ENCODE peak calls at places on chromosomes 12 and 14, in five cellular contexts. One of them, this sample, is unnamed.

GRCh38 chr14:90398315-90398811 is 1.5 kb downstream of the CALM1 start:
- DNase-seq in Panc1: no peak
- DNase-seq in brain microvascular endothelial cell: peak
- DNase-seq in WERI-Rb-1: peak
- DNase-seq in stomach: peak
- DNase-seq in this sample: no peak

GRCh38 chr12:116456683-116457082 is 102.5 kb upstream of the MAP1LC3B2 start:
- DNase-seq in Panc1: no peak
- DNase-seq in brain microvascular endothelial cell: no peak
- DNase-seq in WERI-Rb-1: no peak
- DNase-seq in stomach: no peak
- DNase-seq in this sample: no peak

GRCh38 chr12:70185301-70185700 is 57.9 kb upstream of the CNOT2 start:
- DNase-seq in Panc1: no peak
- DNase-seq in brain microvascular endothelial cell: no peak
- DNase-seq in WERI-Rb-1: no peak
- DNase-seq in stomach: no peak
- DNase-seq in this sample: no peak

GRCh38 chr12:52873832-52874572 is 25.2 kb upstream of the KRT78 start:
- DNase-seq in Panc1: no peak
- DNase-seq in brain microvascular endothelial cell: peak
- DNase-seq in WERI-Rb-1: peak
- DNase-seq in stomach: peak
- DNase-seq in this sample: no peak

GRCh38 chr12:30877110-30877875 is 49.3 kb upstream of the TSPAN11 start:
- DNase-seq in Panc1: no peak
- DNase-seq in brain microvascular endothelial cell: no peak
- DNase-seq in WERI-Rb-1: no peak
- DNase-seq in stomach: no peak
- DNase-seq in this sample: no peak

GRCh38 chr12:28340261-28340660 is 150.0 kb downstream of the CCDC91 start:
- DNase-seq in Panc1: no peak
- DNase-seq in brain microvascular endothelial cell: peak
- DNase-seq in WERI-Rb-1: no peak
- DNase-seq in stomach: no peak
- DNase-seq in this sample: no peak

GRCh38 chr14:94753067-94753466 is 16.8 kb downstream of the GSC start:
- DNase-seq in Panc1: no peak
- DNase-seq in brain microvascular endothelial cell: no peak
- DNase-seq in WERI-Rb-1: no peak
- DNase-seq in stomach: no peak
- DNase-seq in this sample: no peak

GRCh38 chr12:98895086-98895651 is 250.1 kb downstream of the APAF1 start:
- DNase-seq in Panc1: no peak
- DNase-seq in brain microvascular endothelial cell: no peak
- DNase-seq in WERI-Rb-1: peak
- DNase-seq in stomach: no peak
- DNase-seq in this sample: no peak

GRCh38 chr14:34713681-34714319 is 593 bp downstream of the CFL2 start:
- DNase-seq in Panc1: no peak
- DNase-seq in brain microvascular endothelial cell: peak
- DNase-seq in WERI-Rb-1: no peak
- DNase-seq in stomach: peak
- DNase-seq in this sample: no peak

GRCh38 chr12:45914090-45914489 is 76.3 kb downstream of the SCAF11 start:
- DNase-seq in Panc1: peak
- DNase-seq in brain microvascular endothelial cell: peak
- DNase-seq in WERI-Rb-1: no peak
- DNase-seq in stomach: no peak
- DNase-seq in this sample: no peak

GRCh38 chr12:47343684-47344567 is 264.2 kb upstream of the AMIGO2 start:
- DNase-seq in Panc1: no peak
- DNase-seq in brain microvascular endothelial cell: peak
- DNase-seq in WERI-Rb-1: no peak
- DNase-seq in stomach: no peak
- DNase-seq in this sample: peak

GRCh38 chr12:53221203-53222076 is 10.6 kb downstream of the RARG start:
- DNase-seq in Panc1: no peak
- DNase-seq in brain microvascular endothelial cell: peak
- DNase-seq in WERI-Rb-1: peak
- DNase-seq in stomach: peak
- DNase-seq in this sample: no peak

GRCh38 chr14:41558527-41558926 is 48.1 kb upstream of the LRFN5 start:
- DNase-seq in Panc1: no peak
- DNase-seq in brain microvascular endothelial cell: no peak
- DNase-seq in WERI-Rb-1: no peak
- DNase-seq in stomach: no peak
- DNase-seq in this sample: no peak

GRCh38 chr12:124007810-124008570 is 35.0 kb downstream of the ZNF664 start:
- DNase-seq in Panc1: no peak
- DNase-seq in brain microvascular endothelial cell: no peak
- DNase-seq in WERI-Rb-1: no peak
- DNase-seq in stomach: no peak
- DNase-seq in this sample: peak

GRCh38 chr14:92513966-92514843 is 624 bp downstream of the RIN3 start:
- DNase-seq in Panc1: no peak
- DNase-seq in brain microvascular endothelial cell: no peak
- DNase-seq in WERI-Rb-1: no peak
- DNase-seq in stomach: no peak
- DNase-seq in this sample: no peak

GRCh38 chr12:5746496-5746895 is 198.6 kb downstream of the ANO2 start:
- DNase-seq in Panc1: no peak
- DNase-seq in brain microvascular endothelial cell: no peak
- DNase-seq in WERI-Rb-1: no peak
- DNase-seq in stomach: no peak
- DNase-seq in this sample: no peak

GRCh38 chr14:49173765-49174373 is 412.3 kb downstream of the RPS29 start:
- DNase-seq in Panc1: peak
- DNase-seq in brain microvascular endothelial cell: peak
- DNase-seq in WERI-Rb-1: peak
- DNase-seq in stomach: peak
- DNase-seq in this sample: peak

GRCh38 chr12:122865268-122866231 is 30.3 kb downstream of the HIP1R start:
- DNase-seq in Panc1: no peak
- DNase-seq in brain microvascular endothelial cell: no peak
- DNase-seq in WERI-Rb-1: peak
- DNase-seq in stomach: peak
- DNase-seq in this sample: no peak

GRCh38 chr12:54259194-54260011 is 20.5 kb downstream of the CBX5 start:
- DNase-seq in Panc1: no peak
- DNase-seq in brain microvascular endothelial cell: peak
- DNase-seq in WERI-Rb-1: peak
- DNase-seq in stomach: peak
- DNase-seq in this sample: no peak

GRCh38 chr14:72830786-72831583 is 62.9 kb downstream of the DPF3 start:
- DNase-seq in Panc1: no peak
- DNase-seq in brain microvascular endothelial cell: no peak
- DNase-seq in WERI-Rb-1: no peak
- DNase-seq in stomach: no peak
- DNase-seq in this sample: no peak

GRCh38 chr12:62767946-62768345 is 167.0 kb downstream of the PPM1H start:
- DNase-seq in Panc1: no peak
- DNase-seq in brain microvascular endothelial cell: no peak
- DNase-seq in WERI-Rb-1: no peak
- DNase-seq in stomach: no peak
- DNase-seq in this sample: no peak

GRCh38 chr14:74634964-74635363 is 22.9 kb upstream of the LTBP2 start:
- DNase-seq in Panc1: no peak
- DNase-seq in brain microvascular endothelial cell: no peak
- DNase-seq in WERI-Rb-1: no peak
- DNase-seq in stomach: no peak
- DNase-seq in this sample: no peak

GRCh38 chr12:26471560-26471959 is 276.2 kb downstream of the SSPN start:
- DNase-seq in Panc1: no peak
- DNase-seq in brain microvascular endothelial cell: peak
- DNase-seq in WERI-Rb-1: no peak
- DNase-seq in stomach: no peak
- DNase-seq in this sample: no peak

GRCh38 chr14:21505009-21505553 is 6.1 kb downstream of the METTL3 start:
- DNase-seq in Panc1: no peak
- DNase-seq in brain microvascular endothelial cell: no peak
- DNase-seq in WERI-Rb-1: no peak
- DNase-seq in stomach: no peak
- DNase-seq in this sample: no peak

GRCh38 chr14:37598973-37599526 is 3.6 kb downstream of the TTC6 start:
- DNase-seq in Panc1: no peak
- DNase-seq in brain microvascular endothelial cell: no peak
- DNase-seq in WERI-Rb-1: no peak
- DNase-seq in stomach: no peak
- DNase-seq in this sample: no peak

GRCh38 chr14:96662116-96662901 is 134.9 kb upstream of the VRK1 start:
- DNase-seq in Panc1: no peak
- DNase-seq in brain microvascular endothelial cell: no peak
- DNase-seq in WERI-Rb-1: no peak
- DNase-seq in stomach: no peak
- DNase-seq in this sample: no peak

GRCh38 chr14:105938055-105938863 is 411.9 kb downstream of the TMEM121 start:
- DNase-seq in Panc1: no peak
- DNase-seq in brain microvascular endothelial cell: no peak
- DNase-seq in WERI-Rb-1: no peak
- DNase-seq in stomach: peak
- DNase-seq in this sample: no peak

GRCh38 chr12:115922952-115923564 is 354.4 kb downstream of the MED13L start:
- DNase-seq in Panc1: no peak
- DNase-seq in brain microvascular endothelial cell: no peak
- DNase-seq in WERI-Rb-1: no peak
- DNase-seq in stomach: no peak
- DNase-seq in this sample: peak

GRCh38 chr14:55803506-55804197 is 223.6 kb downstream of the KTN1 start:
- DNase-seq in Panc1: no peak
- DNase-seq in brain microvascular endothelial cell: no peak
- DNase-seq in WERI-Rb-1: no peak
- DNase-seq in stomach: no peak
- DNase-seq in this sample: no peak

GRCh38 chr14:105859717-105860614 is 333.6 kb downstream of the TMEM121 start:
- DNase-seq in Panc1: no peak
- DNase-seq in brain microvascular endothelial cell: no peak
- DNase-seq in WERI-Rb-1: peak
- DNase-seq in stomach: peak
- DNase-seq in this sample: no peak

GRCh38 chr12:117968826-117969659 is at the start of gene KSR2:
- DNase-seq in Panc1: no peak
- DNase-seq in brain microvascular endothelial cell: peak
- DNase-seq in WERI-Rb-1: peak
- DNase-seq in stomach: peak
- DNase-seq in this sample: peak

GRCh38 chr12:26940820-26941219 is 2.5 kb downstream of the FGFR1OP2 start:
- DNase-seq in Panc1: no peak
- DNase-seq in brain microvascular endothelial cell: peak
- DNase-seq in WERI-Rb-1: no peak
- DNase-seq in stomach: no peak
- DNase-seq in this sample: no peak

GRCh38 chr12:114687802-114688201 is 3.8 kb upstream of the TBX3 start:
- DNase-seq in Panc1: no peak
- DNase-seq in brain microvascular endothelial cell: no peak
- DNase-seq in WERI-Rb-1: no peak
- DNase-seq in stomach: no peak
- DNase-seq in this sample: no peak

GRCh38 chr12:108348842-108349241 is 9.7 kb upstream of the CMKLR1 start:
- DNase-seq in Panc1: no peak
- DNase-seq in brain microvascular endothelial cell: no peak
- DNase-seq in WERI-Rb-1: no peak
- DNase-seq in stomach: no peak
- DNase-seq in this sample: no peak

GRCh38 chr12:128994869-128995268 is 141.6 kb downstream of the GLT1D1 start:
- DNase-seq in Panc1: no peak
- DNase-seq in brain microvascular endothelial cell: no peak
- DNase-seq in WERI-Rb-1: no peak
- DNase-seq in stomach: no peak
- DNase-seq in this sample: no peak

GRCh38 chr12:110073049-110073831 is 24.9 kb upstream of the C12orf76 start:
- DNase-seq in Panc1: no peak
- DNase-seq in brain microvascular endothelial cell: no peak
- DNase-seq in WERI-Rb-1: no peak
- DNase-seq in stomach: no peak
- DNase-seq in this sample: no peak
- H3K4me3 ChIP-seq in Panc1: peak
- H3K4me3 ChIP-seq in brain microvascular endothelial cell: peak
- H3K4me3 ChIP-seq in WERI-Rb-1: no peak
- H3K4me3 ChIP-seq in stomach: peak
- H3K4me3 ChIP-seq in this sample: peak

DNA sequence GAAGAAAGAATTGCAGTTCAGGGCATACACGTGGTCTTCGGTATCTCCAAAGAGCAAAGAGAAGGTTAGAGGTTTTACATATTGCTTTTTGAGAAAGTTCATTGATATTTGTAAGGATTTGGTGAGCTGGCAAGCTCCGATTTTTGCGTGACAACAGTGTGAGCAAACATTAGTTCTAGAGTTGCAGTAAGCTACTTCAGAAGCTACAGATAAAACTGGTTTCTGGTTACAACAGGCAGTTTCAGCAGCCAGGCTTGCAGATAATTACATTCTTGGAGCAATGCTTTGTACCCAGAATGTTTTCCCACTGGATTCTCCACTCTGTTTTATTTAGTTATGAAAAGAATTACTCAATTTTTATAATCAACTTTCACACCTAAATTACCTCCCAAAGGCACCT is 28.2 kb downstream of the KLRK1 start:
- DNase-seq in Panc1: no peak
- DNase-seq in brain microvascular endothelial cell: peak
- DNase-seq in WERI-Rb-1: no peak
- DNase-seq in stomach: no peak
- DNase-seq in this sample: no peak
- H3K4me3 ChIP-seq in Panc1: no peak
- H3K4me3 ChIP-seq in brain microvascular endothelial cell: no peak
- H3K4me3 ChIP-seq in WERI-Rb-1: no peak
- H3K4me3 ChIP-seq in stomach: no peak
- H3K4me3 ChIP-seq in this sample: no peak

DNA sequence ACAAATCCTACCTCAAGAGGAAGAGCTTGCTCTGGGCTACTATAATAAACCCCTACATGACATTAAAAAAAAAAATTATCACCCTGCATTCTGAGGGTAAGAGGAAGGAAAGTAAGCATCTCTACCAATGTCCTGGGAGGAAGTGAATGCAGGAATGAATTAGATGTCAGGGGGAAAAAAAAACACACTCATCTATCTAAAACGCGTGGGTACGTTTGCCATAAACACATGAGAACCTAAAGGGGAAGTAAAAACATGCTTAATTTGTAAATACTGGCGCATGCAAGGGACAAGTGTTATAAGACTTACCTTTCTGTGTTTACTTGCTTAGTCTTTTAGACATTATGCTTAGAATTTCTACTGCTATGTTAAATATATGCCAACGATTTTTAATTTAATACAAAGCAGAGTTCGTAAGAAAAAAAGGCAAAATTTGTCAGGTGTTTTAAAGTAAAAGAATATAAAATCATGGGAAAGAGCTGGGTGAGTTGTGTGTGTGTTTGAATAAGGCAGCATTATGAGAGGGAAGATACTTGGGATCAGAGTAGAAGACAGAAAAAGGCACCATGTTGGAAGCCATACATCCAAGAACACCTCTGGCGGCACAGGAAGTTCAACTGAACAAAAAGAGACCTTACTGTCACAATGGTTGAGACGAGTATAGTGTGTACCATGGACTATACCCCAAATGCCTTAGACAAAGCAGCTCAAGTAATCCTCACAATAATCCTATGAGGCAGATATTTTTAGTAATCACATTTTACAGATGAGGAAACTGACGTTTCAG is 1.5 kb downstream of the TMED8 start:
- DNase-seq in Panc1: no peak
- DNase-seq in brain microvascular endothelial cell: no peak
- DNase-seq in WERI-Rb-1: no peak
- DNase-seq in stomach: no peak
- DNase-seq in this sample: no peak
- H3K4me3 ChIP-seq in Panc1: peak
- H3K4me3 ChIP-seq in brain microvascular endothelial cell: no peak
- H3K4me3 ChIP-seq in WERI-Rb-1: no peak
- H3K4me3 ChIP-seq in stomach: peak
- H3K4me3 ChIP-seq in this sample: no peak

GRCh38 chr14:24092960-24093900 is 881 bp upstream of the PCK2 start:
- DNase-seq in Panc1: no peak
- DNase-seq in brain microvascular endothelial cell: no peak
- DNase-seq in WERI-Rb-1: no peak
- DNase-seq in stomach: no peak
- DNase-seq in this sample: no peak
- H3K4me3 ChIP-seq in Panc1: no peak
- H3K4me3 ChIP-seq in brain microvascular endothelial cell: peak
- H3K4me3 ChIP-seq in WERI-Rb-1: no peak
- H3K4me3 ChIP-seq in stomach: peak
- H3K4me3 ChIP-seq in this sample: no peak

This sample was measured in LNCaP clone FGC.